ENCODE peak calls at places on chromosomes 7 and 10, in eight cellular contexts. O, Z, V, J, F, I, Q and A are unnamed samples.

GRCh38 chr7:21427861-21428641 is at the start of gene SP4:
- DNase-seq in O (peak; percentile 94), Z (peak; percentile 94), V (peak; percentile 91), J (peak; percentile 97), F (peak; percentile 97), I (peak; percentile 96), Q (peak; percentile 92), A (peak; percentile 97)

GRCh38 chr10:96991313-96991841 is 159.3 kb downstream of the LCOR start:
- DNase-seq in O (peak; percentile 67), Z (no peak), V (peak; percentile 16), J (no peak), F (no peak), I (no peak), Q (no peak), A (no peak)

GRCh38 chr7:2241580-2242540 is at the start of the genes MRM2 and NUDT1:
- DNase-seq in O (peak; percentile 45), Z (peak; percentile 88), V (peak; percentile 26), J (peak; percentile 92), F (peak; percentile 98), I (peak; percentile 71), Q (peak; percentile 96), A (peak; percentile 93)

GRCh38 chr7:135741905-135742304 is 6.7 kb downstream of the FAM180A start:
- DNase-seq in O (no peak), Z (no peak), V (no peak), J (peak; percentile 61), F (no peak), I (no peak), Q (no peak), A (no peak)

GRCh38 chr10:35465601-35466140 is 129.4 kb downstream of the CCNY start:
- DNase-seq in O (no peak), Z (peak; percentile 11), V (no peak), J (no peak), F (no peak), I (no peak), Q (no peak), A (peak; percentile 30)

GRCh38 chr10:31708513-31708912 is 220.1 kb downstream of the ARHGAP12 start:
- DNase-seq in O (no peak), Z (no peak), V (no peak), J (peak; percentile 43), F (no peak), I (no peak), Q (no peak), A (no peak)

GRCh38 chr10:96863922-96864543 is 31.9 kb downstream of the LCOR start:
- DNase-seq in O (no peak), Z (no peak), V (no peak), J (no peak), F (no peak), I (no peak), Q (peak; percentile 42), A (no peak)

GRCh38 chr7:52726493-52726892 is 308.9 kb upstream of the POM121L12 start:
- DNase-seq in O (no peak), Z (no peak), V (no peak), J (no peak), F (no peak), I (no peak), Q (no peak), A (no peak)

GRCh38 chr7:20340839-20341238 is 10.1 kb downstream of the ITGB8 start:
- DNase-seq in O (no peak), Z (peak; percentile 82), V (no peak), J (no peak), F (no peak), I (no peak), Q (no peak), A (no peak)

GRCh38 chr10:27241640-27242472 is 1.3 kb upstream of the ACBD5 start:
- DNase-seq in O (peak; percentile 78), Z (peak; percentile 97), V (peak; percentile 89), J (peak; percentile 96), F (peak; percentile 85), I (peak; percentile 91), Q (peak; percentile 39), A (peak; percentile 93)

GRCh38 chr7:116752305-116753074 is 80.5 kb downstream of the MET start:
- DNase-seq in O (no peak), Z (no peak), V (no peak), J (no peak), F (no peak), I (no peak), Q (no peak), A (no peak)

GRCh38 chr7:2044883-2045471 is 187.8 kb downstream of the MAD1L1 start:
- DNase-seq in O (no peak), Z (no peak), V (no peak), J (peak; percentile 17), F (peak; percentile 32), I (peak; percentile 42), Q (no peak), A (no peak)

GRCh38 chr7:11335951-11336350 is 362.3 kb downstream of the PHF14 start:
- DNase-seq in O (no peak), Z (no peak), V (no peak), J (no peak), F (no peak), I (no peak), Q (peak; percentile 6), A (no peak)

GRCh38 chr10:68598978-68599753 is 39.0 kb downstream of the TET1 start:
- DNase-seq in O (no peak), Z (no peak), V (peak; percentile 59), J (peak; percentile 56), F (peak; percentile 58), I (no peak), Q (no peak), A (peak; percentile 38)

GRCh38 chr7:147833549-147833948 is 757.0 kb upstream of the C7orf33 start:
- DNase-seq in O (no peak), Z (no peak), V (no peak), J (no peak), F (no peak), I (no peak), Q (no peak), A (no peak)

GRCh38 chr10:27512548-27512947 is 8.4 kb downstream of the RAB18 start:
- DNase-seq in O (no peak), Z (no peak), V (no peak), J (no peak), F (no peak), I (no peak), Q (no peak), A (no peak)

GRCh38 chr7:23654508-23654907 is 25.5 kb upstream of the FAM221A start:
- DNase-seq in O (peak; percentile 16), Z (peak; percentile 25), V (no peak), J (no peak), F (peak; percentile 26), I (no peak), Q (peak; percentile 26), A (no peak)

GRCh38 chr10:104925232-104925851 is 284.3 kb downstream of the SORCS3 start:
- DNase-seq in O (no peak), Z (peak; percentile 47), V (peak; percentile 6), J (no peak), F (peak; percentile 47), I (no peak), Q (peak; percentile 1), A (no peak)

GRCh38 chr7:35736725-35737124 is 41.8 kb upstream of the HERPUD2 start:
- DNase-seq in O (no peak), Z (no peak), V (no peak), J (no peak), F (no peak), I (no peak), Q (no peak), A (no peak)